ENCODE peak calls at places on chromosome 4, in eight cellular contexts. Z, L, U, J, I, N, D and H are unnamed samples. For H3K4me1, the result is how much of the 10 kb centered on the place peaks cover.

GRCh38 chr4:6561706-6562371 is 13.2 kb upstream of the MAN2B2 start:
- DNase-seq in N (no peak), U (no peak), Z (no peak), D (no peak), L (no peak), J (no peak), I (no peak), H (no peak)

GRCh38 chr4:90730752-90731151 is 603.6 kb downstream of the CCSER1 start:
- DNase-seq in I (no peak), L (no peak), N (no peak), Z (no peak), U (no peak), D (no peak), J (no peak), H (no peak)

GRCh38 chr4:173095022-173095421 is 73.6 kb upstream of the GALNT7 start:
- DNase-seq in Z (no peak), L (no peak), N (no peak), U (no peak), D (no peak), I (no peak), J (no peak), H (no peak)

GRCh38 chr4:24582235-24582863 is 2.0 kb downstream of the DHX15 start:
- DNase-seq in N (no peak), U (no peak), J (no peak), D (no peak), L (peak), Z (no peak), I (no peak), H (no peak)

GRCh38 chr4:32073542-32073941 is 1353.4 kb downstream of the PCDH7 start:
- DNase-seq in I (no peak), Z (no peak), U (no peak), N (no peak), D (no peak), L (no peak), J (no peak), H (no peak)

GRCh38 chr4:75584067-75584466 is 28.2 kb downstream of the ODAPH start:
- DNase-seq in Z (no peak), I (no peak), D (no peak), L (peak), N (no peak), J (no peak), U (no peak), H (no peak)

GRCh38 chr4:128333309-128334006 is 45.8 kb upstream of the PGRMC2 start:
- DNase-seq in J (no peak), D (no peak), U (no peak), I (no peak), L (no peak), N (no peak), Z (no peak), H (no peak)

GRCh38 chr4:109764785-109765419 is 35.0 kb upstream of the PLA2G12A start:
- DNase-seq in L (no peak), I (no peak), Z (no peak), D (no peak), U (no peak), N (no peak), J (no peak), H (no peak)

GRCh38 chr4:92387459-92388069 is 83.8 kb downstream of the GRID2 start:
- DNase-seq in Z (no peak), L (peak), I (no peak), D (no peak), N (no peak), J (peak), U (no peak), H (peak)

GRCh38 chr4:1396806-1397455 is 9.3 kb downstream of the NKX1-1 start:
- DNase-seq in J (peak), D (peak), U (no peak), N (no peak), L (no peak), Z (peak), I (no peak), H (no peak)

GRCh38 chr4:32261196-32261595 is 1541.0 kb downstream of the PCDH7 start:
- DNase-seq in U (no peak), L (no peak), N (no peak), J (no peak), Z (no peak), I (no peak), D (no peak), H (no peak)

GRCh38 chr4:71290074-71290473 is 48.7 kb upstream of the SLC4A4 start:
- DNase-seq in U (no peak), J (no peak), D (no peak), N (no peak), L (no peak), Z (no peak), I (no peak), H (no peak)

GRCh38 chr4:158371158-158371557 is 150.5 kb upstream of the RXFP1 start:
- DNase-seq in I (no peak), J (no peak), L (peak), Z (no peak), D (no peak), U (no peak), N (no peak), H (no peak)

GRCh38 chr4:153248641-153249198 is 44.5 kb downstream of the TRIM2 start:
- DNase-seq in U (peak), L (no peak), I (no peak), J (no peak), D (no peak), N (no peak), Z (peak), H (no peak)

GRCh38 chr4:81260443-81261102 is 45.6 kb upstream of the PRKG2 start:
- DNase-seq in L (no peak), I (no peak), J (no peak), N (no peak), U (no peak), D (no peak), Z (no peak), H (peak)
- TF ChIP-seq CTCF in L (no peak), I (no peak), J (no peak), N (no peak), U (no peak), D (peak), Z (peak), H (peak)

DNA sequence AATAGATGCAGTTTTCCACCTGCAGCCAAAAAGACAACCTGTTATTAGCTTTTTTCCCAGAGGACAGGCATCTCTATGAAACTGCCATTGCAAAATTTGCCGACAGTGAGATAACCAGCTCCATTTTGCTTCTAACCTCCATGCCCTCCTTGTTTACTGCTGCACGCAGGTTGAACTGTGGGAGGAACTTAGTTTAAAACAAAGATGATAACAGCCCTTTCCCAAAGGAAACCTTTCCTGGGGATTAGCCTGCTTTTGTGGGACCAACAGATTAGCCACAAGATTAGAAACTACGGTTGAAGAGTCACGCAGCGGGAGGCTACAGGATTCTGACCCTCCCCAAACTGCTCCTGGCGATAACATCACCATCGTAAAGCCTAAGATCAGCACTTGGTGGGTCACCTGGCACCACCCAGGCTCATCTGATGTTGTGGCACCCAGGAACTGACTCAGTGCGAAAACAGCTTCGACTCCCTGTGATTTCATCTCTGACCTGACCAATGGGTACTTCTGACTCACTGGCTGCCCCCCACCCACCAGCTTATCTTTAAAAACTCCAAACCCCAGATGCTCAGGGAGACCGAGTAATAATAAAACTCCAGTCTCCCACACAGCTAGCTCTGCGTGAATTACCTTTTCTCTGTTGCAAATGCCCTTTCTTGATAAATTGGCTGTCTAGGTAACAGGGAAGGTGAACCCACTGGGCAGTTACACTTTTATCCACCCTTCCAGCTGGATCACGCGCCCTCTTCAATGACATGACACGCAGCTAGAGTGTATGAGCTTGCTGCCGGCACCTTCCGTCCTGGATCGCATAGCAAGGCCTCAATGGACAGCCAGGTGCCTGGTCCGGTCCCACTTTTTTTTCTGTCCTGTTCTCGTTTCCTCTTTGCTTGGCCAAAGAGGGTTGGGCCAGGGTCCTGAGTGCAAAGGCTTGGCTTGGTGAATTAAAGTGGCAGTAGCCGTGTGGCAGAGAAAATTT is 27.2 kb downstream of the NOP14 start:
- DNase-seq in I (no peak), N (peak), D (peak), L (no peak), U (no peak), Z (peak), J (peak), H (peak)
- H3K4me1 ChIP-seq in I (under half), N (half or more), D (under half), L (under half), U (under half), Z (under half), J (under half), H (half or more)

DNA sequence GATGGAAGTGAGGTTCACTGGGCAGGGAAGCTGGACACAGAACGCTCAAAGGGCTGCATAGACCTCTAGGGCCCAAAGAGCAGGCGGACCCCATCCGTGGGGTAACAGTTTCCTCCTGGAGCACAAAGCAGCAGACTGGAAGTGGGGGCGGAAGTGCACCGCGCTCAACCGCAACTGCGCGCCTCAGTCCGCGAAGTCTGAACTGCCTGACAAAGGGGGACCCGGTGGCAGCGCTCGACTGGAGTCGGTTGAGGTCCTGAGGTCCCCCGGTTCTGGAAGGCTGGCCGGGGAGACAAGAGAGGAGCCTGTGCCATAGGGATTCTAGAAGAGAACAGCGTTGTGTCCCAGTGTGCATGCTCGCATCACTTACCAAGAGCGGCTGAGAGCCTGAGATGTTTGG is 58.5 kb downstream of the ALPK1 start:
- DNase-seq in N (no peak), Z (no peak), L (no peak), I (no peak), U (no peak), J (no peak), D (no peak), H (no peak)
- TF ChIP-seq CTCF in N (no peak), Z (no peak), L (no peak), I (no peak), U (no peak), J (no peak), D (no peak), H (no peak)

GRCh38 chr4:76977731-76978350 is 28.3 kb downstream of the SEPTIN11 start:
- DNase-seq in L (peak), I (no peak), N (no peak), U (no peak), D (no peak), Z (no peak), J (no peak), H (no peak)
- H3K4me1 ChIP-seq in L (under half), I (under half), N (under half), U (under half), D (under half), Z (under half), J (under half), H (under half)

GRCh38 chr4:118753685-118754084 is 68.5 kb downstream of the METTL14 start:
- DNase-seq in D (no peak), I (no peak), N (no peak), J (no peak), Z (no peak), L (no peak), U (no peak), H (no peak)
- TF ChIP-seq CTCF in D (no peak), I (no peak), N (no peak), J (no peak), Z (no peak), L (no peak), U (peak), H (peak)

DNA sequence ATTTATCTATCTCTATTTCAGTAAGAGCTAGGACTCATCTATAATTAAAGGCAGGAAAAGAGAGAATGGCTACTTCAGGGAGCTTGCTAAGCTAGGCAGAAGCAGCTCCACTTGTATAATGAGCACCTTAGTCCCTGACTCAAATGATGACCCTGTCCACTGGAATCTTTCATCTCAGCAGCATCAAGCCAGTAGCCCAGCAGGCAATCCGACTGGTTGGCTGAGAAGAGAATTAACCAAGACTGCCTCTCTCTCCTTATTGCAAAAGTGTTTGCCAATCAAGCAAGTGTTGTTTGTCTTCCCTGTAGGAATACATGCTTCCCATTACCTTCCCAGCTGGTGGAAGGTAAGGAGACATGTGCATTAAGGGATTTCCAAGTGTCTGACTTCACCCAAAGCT is 3.9 kb upstream of the SPOCK3 start:
- DNase-seq in J (no peak), U (no peak), N (no peak), I (no peak), D (no peak), Z (no peak), L (no peak), H (no peak)
- H3K4me1 ChIP-seq in J (under half), U (under half), N (under half), I (under half), D (under half), Z (under half), L (under half), H (under half)